ENCODE peak calls at places on chromosomes 7 and 10, in seven cellular contexts. G, F, E, D, Q, B and R are unnamed samples.

GRCh38 chr7:134755422-134756022 is 23.9 kb upstream of the CALD1 start:
- DNase-seq in G (no peak), D (no peak), F (no peak), Q (peak), E (no peak), B (no peak), R (peak)

GRCh38 chr10:48306870-48307531 is 524 bp downstream of the MAPK8 start:
- DNase-seq in B (no peak), Q (peak), D (peak), F (peak), E (peak), G (no peak), R (peak)

GRCh38 chr10:1660386-1660785 is 76.9 kb downstream of the ADARB2 start:
- DNase-seq in G (no peak), D (no peak), E (no peak), B (no peak), F (no peak), Q (no peak), R (no peak)

GRCh38 chr10:28432210-28432676 is 100.7 kb upstream of the WAC start:
- DNase-seq in D (peak), E (peak), G (peak), F (peak), B (no peak), Q (peak), R (peak)

GRCh38 chr7:30173058-30173897 is 38.5 kb downstream of the MTURN start:
- DNase-seq in G (peak), B (peak), Q (peak), D (peak), F (no peak), E (no peak), R (peak)

GRCh38 chr7:30048582-30048981 is 20.4 kb downstream of the PLEKHA8 start:
- DNase-seq in Q (no peak), B (no peak), E (no peak), D (no peak), F (no peak), G (no peak), R (no peak)

GRCh38 chr7:157873664-157874063 is 536.9 kb downstream of the DNAJB6 start:
- DNase-seq in G (no peak), E (no peak), F (no peak), B (no peak), D (no peak), Q (no peak), R (no peak)

GRCh38 chr7:40865441-40866233 is 730.8 kb downstream of the SUGCT start:
- DNase-seq in E (no peak), Q (no peak), D (no peak), B (no peak), G (no peak), F (no peak), R (no peak)

GRCh38 chr10:80473692-80474596 is 19.8 kb downstream of the TSPAN14 start:
- DNase-seq in E (peak), Q (no peak), F (no peak), B (no peak), G (no peak), D (peak), R (no peak)

GRCh38 chr10:109914966-109915365 is 8.3 kb downstream of the XPNPEP1 start:
- DNase-seq in E (peak), G (peak), Q (no peak), F (no peak), B (no peak), D (peak), R (peak)

GRCh38 chr7:103944230-103944900 is 45.1 kb downstream of the RELN start:
- DNase-seq in F (no peak), D (no peak), B (no peak), G (no peak), E (no peak), Q (no peak), R (no peak)

GRCh38 chr7:102450242-102450641 is 14.4 kb downstream of the ALKBH4 start:
- DNase-seq in F (no peak), G (no peak), B (no peak), E (no peak), Q (peak), D (no peak), R (no peak)